ENCODE peak calls at places on chromosomes 6 and 20, in eight cellular contexts. One of them, this sample, is unnamed.

GRCh38 chr6:5305968-5306626 is 44.8 kb downstream of the FARS2 start:
- DNase-seq in choroid plexus epithelial cell: no peak
- DNase-seq in HFF-Myc: no peak
- DNase-seq in gastrocnemius medialis: no peak
- DNase-seq in epithelial cell of esophagus: no peak
- DNase-seq in cardiac muscle cell: no peak
- DNase-seq in heart left ventricle: no peak
- DNase-seq in WERI-Rb-1: no peak
- DNase-seq in this sample: no peak

GRCh38 chr6:3421145-3421544 is 35.7 kb downstream of the SLC22A23 start:
- DNase-seq in heart left ventricle: no peak
- DNase-seq in HFF-Myc: no peak
- DNase-seq in gastrocnemius medialis: no peak
- DNase-seq in WERI-Rb-1: no peak
- DNase-seq in cardiac muscle cell: no peak
- DNase-seq in choroid plexus epithelial cell: no peak
- DNase-seq in epithelial cell of esophagus: no peak
- DNase-seq in this sample: no peak

GRCh38 chr20:57611605-57612311 is 8.5 kb downstream of the ZBP1 start:
- DNase-seq in cardiac muscle cell: no peak
- DNase-seq in HFF-Myc: no peak
- DNase-seq in choroid plexus epithelial cell: no peak
- DNase-seq in heart left ventricle: no peak
- DNase-seq in WERI-Rb-1: no peak
- DNase-seq in epithelial cell of esophagus: no peak
- DNase-seq in gastrocnemius medialis: no peak
- DNase-seq in this sample: no peak

GRCh38 chr20:50339196-50339901 is 148.7 kb downstream of the CEBPB start:
- DNase-seq in epithelial cell of esophagus: peak
- DNase-seq in choroid plexus epithelial cell: peak
- DNase-seq in cardiac muscle cell: no peak
- DNase-seq in gastrocnemius medialis: no peak
- DNase-seq in heart left ventricle: no peak
- DNase-seq in HFF-Myc: no peak
- DNase-seq in WERI-Rb-1: no peak
- DNase-seq in this sample: no peak

GRCh38 chr6:135534773-135535380 is 37.3 kb upstream of the AHI1 start:
- DNase-seq in WERI-Rb-1: no peak
- DNase-seq in cardiac muscle cell: no peak
- DNase-seq in choroid plexus epithelial cell: peak
- DNase-seq in heart left ventricle: no peak
- DNase-seq in gastrocnemius medialis: no peak
- DNase-seq in HFF-Myc: no peak
- DNase-seq in epithelial cell of esophagus: no peak
- DNase-seq in this sample: no peak

GRCh38 chr6:6436366-6436765 is 115.9 kb upstream of the F13A1 start:
- DNase-seq in cardiac muscle cell: no peak
- DNase-seq in gastrocnemius medialis: no peak
- DNase-seq in HFF-Myc: no peak
- DNase-seq in epithelial cell of esophagus: peak
- DNase-seq in choroid plexus epithelial cell: no peak
- DNase-seq in heart left ventricle: no peak
- DNase-seq in WERI-Rb-1: no peak
- DNase-seq in this sample: no peak

GRCh38 chr20:45206746-45207145 is at the start of gene SEMG1:
- DNase-seq in heart left ventricle: no peak
- DNase-seq in gastrocnemius medialis: no peak
- DNase-seq in WERI-Rb-1: no peak
- DNase-seq in epithelial cell of esophagus: no peak
- DNase-seq in choroid plexus epithelial cell: no peak
- DNase-seq in cardiac muscle cell: no peak
- DNase-seq in HFF-Myc: no peak
- DNase-seq in this sample: no peak

GRCh38 chr6:161273356-161273751 is 507 bp downstream of the AGPAT4 start:
- DNase-seq in WERI-Rb-1: peak
- DNase-seq in cardiac muscle cell: no peak
- DNase-seq in epithelial cell of esophagus: peak
- DNase-seq in gastrocnemius medialis: no peak
- DNase-seq in HFF-Myc: no peak
- DNase-seq in heart left ventricle: no peak
- DNase-seq in choroid plexus epithelial cell: peak
- DNase-seq in this sample: peak

GRCh38 chr6:89828988-89829590 is 591 bp upstream of the CASP8AP2 start:
- DNase-seq in cardiac muscle cell: no peak
- DNase-seq in choroid plexus epithelial cell: no peak
- DNase-seq in HFF-Myc: no peak
- DNase-seq in WERI-Rb-1: peak
- DNase-seq in epithelial cell of esophagus: no peak
- DNase-seq in heart left ventricle: no peak
- DNase-seq in gastrocnemius medialis: no peak
- DNase-seq in this sample: no peak

GRCh38 chr20:53208110-53208908 is 236.2 kb downstream of the TSHZ2 start:
- DNase-seq in epithelial cell of esophagus: no peak
- DNase-seq in cardiac muscle cell: peak
- DNase-seq in heart left ventricle: no peak
- DNase-seq in WERI-Rb-1: no peak
- DNase-seq in HFF-Myc: no peak
- DNase-seq in choroid plexus epithelial cell: no peak
- DNase-seq in gastrocnemius medialis: no peak
- DNase-seq in this sample: no peak

GRCh38 chr6:56699066-56699654 is 56.5 kb upstream of the DST start:
- DNase-seq in epithelial cell of esophagus: peak
- DNase-seq in cardiac muscle cell: no peak
- DNase-seq in choroid plexus epithelial cell: peak
- DNase-seq in gastrocnemius medialis: no peak
- DNase-seq in heart left ventricle: no peak
- DNase-seq in WERI-Rb-1: no peak
- DNase-seq in HFF-Myc: no peak
- DNase-seq in this sample: no peak

GRCh38 chr6:17393335-17394191 is at the start of gene CAP2:
- DNase-seq in HFF-Myc: no peak
- DNase-seq in epithelial cell of esophagus: peak
- DNase-seq in heart left ventricle: peak
- DNase-seq in cardiac muscle cell: peak
- DNase-seq in choroid plexus epithelial cell: peak
- DNase-seq in WERI-Rb-1: peak
- DNase-seq in gastrocnemius medialis: peak
- DNase-seq in this sample: peak

GRCh38 chr20:46752639-46753235 is 43.3 kb downstream of the SLC2A10 start:
- DNase-seq in epithelial cell of esophagus: peak
- DNase-seq in choroid plexus epithelial cell: peak
- DNase-seq in heart left ventricle: peak
- DNase-seq in cardiac muscle cell: peak
- DNase-seq in gastrocnemius medialis: no peak
- DNase-seq in HFF-Myc: peak
- DNase-seq in WERI-Rb-1: peak
- DNase-seq in this sample: no peak

GRCh38 chr6:168145747-168146596 is 67.0 kb upstream of the FRMD1 start:
- DNase-seq in HFF-Myc: no peak
- DNase-seq in gastrocnemius medialis: no peak
- DNase-seq in heart left ventricle: no peak
- DNase-seq in WERI-Rb-1: no peak
- DNase-seq in epithelial cell of esophagus: no peak
- DNase-seq in cardiac muscle cell: no peak
- DNase-seq in choroid plexus epithelial cell: no peak
- DNase-seq in this sample: peak

GRCh38 chr6:169559001-169559441 is 142.8 kb downstream of the WDR27 start:
- DNase-seq in heart left ventricle: no peak
- DNase-seq in epithelial cell of esophagus: no peak
- DNase-seq in gastrocnemius medialis: no peak
- DNase-seq in WERI-Rb-1: no peak
- DNase-seq in cardiac muscle cell: no peak
- DNase-seq in HFF-Myc: no peak
- DNase-seq in choroid plexus epithelial cell: no peak
- DNase-seq in this sample: no peak

GRCh38 chr6:169156108-169156821 is 97.4 kb downstream of the THBS2 start:
- DNase-seq in gastrocnemius medialis: no peak
- DNase-seq in heart left ventricle: no peak
- DNase-seq in epithelial cell of esophagus: no peak
- DNase-seq in choroid plexus epithelial cell: peak
- DNase-seq in WERI-Rb-1: no peak
- DNase-seq in HFF-Myc: no peak
- DNase-seq in cardiac muscle cell: no peak
- DNase-seq in this sample: no peak

GRCh38 chr20:58431134-58431533 is 42.1 kb downstream of the VAPB start:
- DNase-seq in heart left ventricle: no peak
- DNase-seq in epithelial cell of esophagus: no peak
- DNase-seq in WERI-Rb-1: no peak
- DNase-seq in gastrocnemius medialis: no peak
- DNase-seq in HFF-Myc: no peak
- DNase-seq in cardiac muscle cell: no peak
- DNase-seq in choroid plexus epithelial cell: no peak
- DNase-seq in this sample: no peak

GRCh38 chr20:9161308-9161707 is 92.4 kb downstream of the PLCB4 start:
- DNase-seq in WERI-Rb-1: no peak
- DNase-seq in epithelial cell of esophagus: no peak
- DNase-seq in cardiac muscle cell: no peak
- DNase-seq in HFF-Myc: no peak
- DNase-seq in gastrocnemius medialis: no peak
- DNase-seq in heart left ventricle: no peak
- DNase-seq in choroid plexus epithelial cell: no peak
- DNase-seq in this sample: no peak

GRCh38 chr20:59752101-59752586 is 147.8 kb downstream of the PHACTR3 start:
- DNase-seq in choroid plexus epithelial cell: no peak
- DNase-seq in HFF-Myc: no peak
- DNase-seq in epithelial cell of esophagus: no peak
- DNase-seq in cardiac muscle cell: peak
- DNase-seq in gastrocnemius medialis: no peak
- DNase-seq in heart left ventricle: peak
- DNase-seq in WERI-Rb-1: no peak
- DNase-seq in this sample: no peak

GRCh38 chr6:157333956-157334355 is 10.6 kb upstream of the TMEM242 start:
- DNase-seq in heart left ventricle: no peak
- DNase-seq in epithelial cell of esophagus: peak
- DNase-seq in cardiac muscle cell: no peak
- DNase-seq in choroid plexus epithelial cell: no peak
- DNase-seq in WERI-Rb-1: no peak
- DNase-seq in HFF-Myc: no peak
- DNase-seq in gastrocnemius medialis: no peak
- DNase-seq in this sample: no peak

GRCh38 chr6:157343732-157344131 is 20.4 kb upstream of the TMEM242 start:
- DNase-seq in WERI-Rb-1: no peak
- DNase-seq in heart left ventricle: no peak
- DNase-seq in HFF-Myc: no peak
- DNase-seq in epithelial cell of esophagus: peak
- DNase-seq in choroid plexus epithelial cell: no peak
- DNase-seq in cardiac muscle cell: no peak
- DNase-seq in gastrocnemius medialis: no peak
- DNase-seq in this sample: no peak

GRCh38 chr6:157335829-157336228 is 12.5 kb upstream of the TMEM242 start:
- DNase-seq in HFF-Myc: no peak
- DNase-seq in epithelial cell of esophagus: no peak
- DNase-seq in heart left ventricle: no peak
- DNase-seq in gastrocnemius medialis: no peak
- DNase-seq in choroid plexus epithelial cell: no peak
- DNase-seq in WERI-Rb-1: peak
- DNase-seq in cardiac muscle cell: no peak
- DNase-seq in this sample: no peak

GRCh38 chr6:157337766-157338165 is 14.4 kb upstream of the TMEM242 start:
- DNase-seq in gastrocnemius medialis: no peak
- DNase-seq in heart left ventricle: no peak
- DNase-seq in HFF-Myc: no peak
- DNase-seq in WERI-Rb-1: no peak
- DNase-seq in cardiac muscle cell: no peak
- DNase-seq in choroid plexus epithelial cell: no peak
- DNase-seq in epithelial cell of esophagus: no peak
- DNase-seq in this sample: no peak

GRCh38 chr6:157339432-157339831 is 16.1 kb upstream of the TMEM242 start:
- DNase-seq in WERI-Rb-1: no peak
- DNase-seq in choroid plexus epithelial cell: no peak
- DNase-seq in heart left ventricle: no peak
- DNase-seq in gastrocnemius medialis: no peak
- DNase-seq in HFF-Myc: no peak
- DNase-seq in epithelial cell of esophagus: no peak
- DNase-seq in cardiac muscle cell: no peak
- DNase-seq in this sample: no peak
- TF ChIP-seq CTCF in WERI-Rb-1: peak
- TF ChIP-seq CTCF in choroid plexus epithelial cell: peak
- TF ChIP-seq CTCF in heart left ventricle: no peak
- TF ChIP-seq CTCF in gastrocnemius medialis: no peak
- TF ChIP-seq CTCF in HFF-Myc: no peak
- TF ChIP-seq CTCF in epithelial cell of esophagus: no peak
- TF ChIP-seq CTCF in cardiac muscle cell: peak
- TF ChIP-seq CTCF in this sample: no peak

GRCh38 chr6:81909981-81910910 is 157.8 kb upstream of the TENT5A start:
- DNase-seq in HFF-Myc: no peak
- DNase-seq in cardiac muscle cell: no peak
- DNase-seq in heart left ventricle: no peak
- DNase-seq in epithelial cell of esophagus: no peak
- DNase-seq in WERI-Rb-1: no peak
- DNase-seq in gastrocnemius medialis: no peak
- DNase-seq in choroid plexus epithelial cell: peak
- DNase-seq in this sample: no peak
- TF ChIP-seq CTCF in HFF-Myc: no peak
- TF ChIP-seq CTCF in cardiac muscle cell: no peak
- TF ChIP-seq CTCF in heart left ventricle: no peak
- TF ChIP-seq CTCF in epithelial cell of esophagus: no peak
- TF ChIP-seq CTCF in WERI-Rb-1: no peak
- TF ChIP-seq CTCF in gastrocnemius medialis: no peak
- TF ChIP-seq CTCF in choroid plexus epithelial cell: no peak
- TF ChIP-seq CTCF in this sample: no peak

GRCh38 chr20:13320702-13321101 is 99.6 kb downstream of the ISM1 start:
- DNase-seq in HFF-Myc: no peak
- DNase-seq in choroid plexus epithelial cell: no peak
- DNase-seq in WERI-Rb-1: no peak
- DNase-seq in heart left ventricle: no peak
- DNase-seq in gastrocnemius medialis: no peak
- DNase-seq in epithelial cell of esophagus: no peak
- DNase-seq in cardiac muscle cell: no peak
- DNase-seq in this sample: no peak

GRCh38 chr20:13321416-13321815 is 100.3 kb downstream of the ISM1 start:
- DNase-seq in heart left ventricle: no peak
- DNase-seq in HFF-Myc: no peak
- DNase-seq in choroid plexus epithelial cell: no peak
- DNase-seq in epithelial cell of esophagus: no peak
- DNase-seq in WERI-Rb-1: no peak
- DNase-seq in cardiac muscle cell: no peak
- DNase-seq in gastrocnemius medialis: no peak
- DNase-seq in this sample: no peak

GRCh38 chr20:13322621-13323020 is 101.5 kb downstream of the ISM1 start:
- DNase-seq in choroid plexus epithelial cell: no peak
- DNase-seq in cardiac muscle cell: peak
- DNase-seq in HFF-Myc: no peak
- DNase-seq in gastrocnemius medialis: no peak
- DNase-seq in epithelial cell of esophagus: no peak
- DNase-seq in heart left ventricle: no peak
- DNase-seq in WERI-Rb-1: peak
- DNase-seq in this sample: no peak

GRCh38 chr20:13325033-13325432 is 104.0 kb downstream of the ISM1 start:
- DNase-seq in HFF-Myc: no peak
- DNase-seq in epithelial cell of esophagus: peak
- DNase-seq in gastrocnemius medialis: no peak
- DNase-seq in choroid plexus epithelial cell: peak
- DNase-seq in heart left ventricle: no peak
- DNase-seq in cardiac muscle cell: peak
- DNase-seq in WERI-Rb-1: peak
- DNase-seq in this sample: no peak

GRCh38 chr20:13322198-13322597 is 101.1 kb downstream of the ISM1 start:
- DNase-seq in cardiac muscle cell: no peak
- DNase-seq in HFF-Myc: no peak
- DNase-seq in WERI-Rb-1: no peak
- DNase-seq in epithelial cell of esophagus: no peak
- DNase-seq in gastrocnemius medialis: no peak
- DNase-seq in choroid plexus epithelial cell: no peak
- DNase-seq in heart left ventricle: no peak
- DNase-seq in this sample: no peak
- TF ChIP-seq CTCF in cardiac muscle cell: no peak
- TF ChIP-seq CTCF in HFF-Myc: no peak
- TF ChIP-seq CTCF in WERI-Rb-1: no peak
- TF ChIP-seq CTCF in epithelial cell of esophagus: no peak
- TF ChIP-seq CTCF in gastrocnemius medialis: no peak
- TF ChIP-seq CTCF in choroid plexus epithelial cell: no peak
- TF ChIP-seq CTCF in heart left ventricle: no peak
- TF ChIP-seq CTCF in this sample: no peak

GRCh38 chr6:9606435-9607134 is 808.3 kb downstream of the TFAP2A start:
- DNase-seq in heart left ventricle: no peak
- DNase-seq in epithelial cell of esophagus: no peak
- DNase-seq in gastrocnemius medialis: no peak
- DNase-seq in WERI-Rb-1: no peak
- DNase-seq in choroid plexus epithelial cell: no peak
- DNase-seq in HFF-Myc: no peak
- DNase-seq in cardiac muscle cell: no peak
- DNase-seq in this sample: no peak
- TF ChIP-seq CTCF in heart left ventricle: no peak
- TF ChIP-seq CTCF in epithelial cell of esophagus: no peak
- TF ChIP-seq CTCF in gastrocnemius medialis: no peak
- TF ChIP-seq CTCF in WERI-Rb-1: no peak
- TF ChIP-seq CTCF in choroid plexus epithelial cell: no peak
- TF ChIP-seq CTCF in HFF-Myc: no peak
- TF ChIP-seq CTCF in cardiac muscle cell: no peak
- TF ChIP-seq CTCF in this sample: no peak

This sample was measured in type B pancreatic cell.